ENCODE peak calls at places on chromosomes 7 and 10, in seven cellular contexts. R is cardiac fibroblast, G is A549, K is NCI-H2081 treated with DMSO at 0.1 percent for 48 hours, H is HFFc6, L is NAMALWA, P is SIG-M5. Y is an unnamed sample.
A peak's percentile ranks its signal among the peaks of the same experiment; 100 is the strongest.

GRCh38 chr10:62457598-62457997 is 83.4 kb downstream of the ZNF365 start:
- DNase-seq in R (no peak), H (no peak), L (no peak), G (no peak), K (no peak), P (no peak), Y (no peak)

GRCh38 chr7:155832581-155832981 is 20.3 kb upstream of the SHH start:
- DNase-seq in R (no peak), L (no peak), H (no peak), K (no peak), P (no peak), G (no peak), Y (no peak)

GRCh38 chr7:47239034-47239433 is 342.9 kb downstream of the TNS3 start:
- DNase-seq in R (no peak), P (no peak), G (no peak), H (no peak), K (no peak), L (no peak), Y (no peak)

GRCh38 chr7:92058040-92058439 is 76.2 kb downstream of the CYP51A1 start:
- DNase-seq in P (no peak), K (no peak), G (no peak), R (no peak), L (peak; percentile 17), H (no peak), Y (no peak)

GRCh38 chr10:99331207-99331803 is 2.1 kb downstream of the CNNM1 start:
- DNase-seq in L (no peak), P (no peak), G (peak; percentile 39), K (no peak), H (peak; percentile 26), R (peak; percentile 21), Y (no peak)

GRCh38 chr10:47457528-47457820 is 26.4 kb downstream of the ANXA8 start:
- DNase-seq in K (no peak), P (no peak), H (no peak), L (no peak), G (no peak), R (no peak), Y (no peak)

GRCh38 chr10:62459072-62459471 is 84.9 kb downstream of the ZNF365 start:
- DNase-seq in G (no peak), K (no peak), R (peak; percentile 75), L (no peak), H (peak; percentile 48), P (no peak), Y (no peak)

GRCh38 chr7:47438411-47439029 is 143.4 kb downstream of the TNS3 start:
- DNase-seq in L (no peak), K (no peak), R (no peak), G (no peak), H (no peak), P (no peak), Y (no peak)

GRCh38 chr7:37395618-37396259 is 52.9 kb downstream of the ELMO1 start:
- DNase-seq in K (no peak), H (no peak), R (no peak), L (no peak), G (no peak), P (no peak), Y (no peak)

GRCh38 chr7:1668486-1668931 is 1.6 kb upstream of the ELFN1 start:
- DNase-seq in R (no peak), G (peak; percentile 76), H (no peak), L (no peak), K (no peak), P (no peak), Y (peak; percentile 81)

GRCh38 chr10:31090894-31091607 is 59.4 kb upstream of the ZNF438 start:
- DNase-seq in G (no peak), P (no peak), H (no peak), L (no peak), K (no peak), R (peak; percentile 79), Y (no peak)

GRCh38 chr7:6307762-6308161 is 35.3 kb upstream of the CYTH3 start:
- DNase-seq in P (no peak), G (peak; percentile 43), L (no peak), R (no peak), H (no peak), K (no peak), Y (no peak)

GRCh38 chr7:17084166-17084475 is 202.3 kb upstream of the AGR3 start:
- DNase-seq in L (no peak), P (no peak), R (no peak), K (no peak), G (no peak), H (no peak), Y (no peak)

GRCh38 chr7:26958834-26959233 is 94.4 kb upstream of the SKAP2 start:
- DNase-seq in G (peak; percentile 88), H (peak; percentile 78), R (peak; percentile 4), K (no peak), L (no peak), P (no peak), Y (no peak)

GRCh38 chr7:17506090-17506489 is 207.6 kb downstream of the AHR start:
- DNase-seq in G (peak; percentile 51), K (no peak), H (no peak), L (no peak), P (no peak), R (peak; percentile 69), Y (no peak)

GRCh38 chr7:25752967-25753791 is 398.8 kb upstream of the NFE2L3 start:
- DNase-seq in G (no peak), H (no peak), R (no peak), K (no peak), L (no peak), P (no peak), Y (no peak)

GRCh38 chr7:55432937-55433784 is 68.0 kb downstream of the LANCL2 start:
- DNase-seq in R (peak; percentile 44), G (peak; percentile 62), K (peak; percentile 36), P (no peak), L (peak; percentile 74), H (peak; percentile 43), Y (no peak)

GRCh38 chr10:88848499-88848898 is 3.1 kb downstream of the ANKRD22 start:
- DNase-seq in L (no peak), P (no peak), R (peak; percentile 61), G (peak; percentile 39), H (peak; percentile 62), K (no peak), Y (no peak)

GRCh38 chr10:132532784-132533560 is 4.6 kb upstream of the INPP5A start:
- DNase-seq in L (no peak), K (no peak), G (peak; percentile 32), R (peak; percentile 29), H (peak; percentile 98), P (no peak), Y (no peak)

GRCh38 chr10:131038056-131038455 is 273.5 kb downstream of the TCERG1L start:
- DNase-seq in L (no peak), G (no peak), R (no peak), P (no peak), H (no peak), K (no peak), Y (no peak)

GRCh38 chr10:32142646-32143045 is 86.4 kb upstream of the KIF5B start:
- DNase-seq in P (no peak), H (peak; percentile 24), G (no peak), K (no peak), R (peak; percentile 34), L (no peak), Y (no peak)

GRCh38 chr7:19089378-19089777 is 28.1 kb downstream of the TWIST1 start:
- DNase-seq in H (no peak), L (no peak), R (no peak), G (no peak), K (no peak), P (no peak), Y (no peak)

GRCh38 chr10:89535185-89536012 is at the start of gene SLC16A12:
- DNase-seq in L (no peak), H (no peak), K (no peak), P (no peak), R (peak; percentile 22), G (no peak), Y (no peak)

GRCh38 chr7:127901895-127902703 is 129.1 kb downstream of the LRRC4 start:
- DNase-seq in R (no peak), H (no peak), K (no peak), L (no peak), P (no peak), G (no peak), Y (no peak)

GRCh38 chr7:64965594-64965993 is 25.2 kb downstream of the ZNF117 start:
- DNase-seq in H (no peak), L (no peak), P (no peak), R (no peak), K (no peak), G (no peak), Y (no peak)

GRCh38 chr7:134444198-134444960 is 14.5 kb downstream of the AKR1B1 start:
- DNase-seq in R (no peak), L (no peak), K (no peak), G (no peak), H (no peak), P (peak; percentile 3), Y (no peak)

GRCh38 chr7:95322874-95323273 is 1.5 kb downstream of the PON1 start:
- DNase-seq in H (no peak), G (peak; percentile 64), L (no peak), K (no peak), P (no peak), R (no peak), Y (no peak)

GRCh38 chr7:132078891-132079735 is 497.2 kb downstream of the PLXNA4 start:
- DNase-seq in R (no peak), L (peak; percentile 7), K (no peak), G (no peak), H (no peak), P (no peak), Y (no peak)

GRCh38 chr10:78861456-78862327 is 207.1 kb upstream of the ZMIZ1 start:
- DNase-seq in K (no peak), H (no peak), R (no peak), G (no peak), L (no peak), P (no peak), Y (no peak)

GRCh38 chr10:80477813-80478212 is 23.7 kb downstream of the TSPAN14 start:
- DNase-seq in R (peak; percentile 62), K (no peak), G (peak; percentile 70), L (no peak), P (no peak), H (peak; percentile 86), Y (no peak)

GRCh38 chr10:63887026-63887589 is 365.9 kb downstream of the REEP3 start:
- DNase-seq in L (no peak), G (peak; percentile 21), H (no peak), R (no peak), K (no peak), P (no peak), Y (no peak)

Y was measured in 8988T.